ENCODE peak calls at places on chromosome 12, in six cellular contexts. O, V, F, E, T and I are unnamed samples.

GRCh38 chr12:37672655-37673260 is 643.8 kb upstream of the ALG10B start:
- DNase-seq in O (no peak), V (no peak), F (no peak), E (no peak), T (no peak), I (no peak)

GRCh38 chr12:110546339-110546738 is 36.8 kb downstream of the PPTC7 start:
- DNase-seq in O (no peak), V (no peak), F (no peak), E (no peak), T (no peak), I (no peak)

GRCh38 chr12:21852251-21852650 is 77.7 kb upstream of the KCNJ8 start:
- DNase-seq in O (no peak), V (no peak), F (no peak), E (no peak), T (no peak), I (no peak)

GRCh38 chr12:80707830-80708534 is 548 bp downstream of the MYF6 start:
- DNase-seq in O (no peak), V (no peak), F (peak), E (no peak), T (no peak), I (no peak)

GRCh38 chr12:120115692-120116442 is 686 bp downstream of the RAB35 start:
- DNase-seq in O (peak), V (peak), F (peak), E (no peak), T (no peak), I (peak)

GRCh38 chr12:65858831-65859230 is 34.5 kb downstream of the HMGA2 start:
- DNase-seq in O (no peak), V (no peak), F (no peak), E (no peak), T (no peak), I (no peak)

GRCh38 chr12:26017484-26018211 is 59.2 kb downstream of the RASSF8 start:
- DNase-seq in O (no peak), V (peak), F (peak), E (no peak), T (no peak), I (peak)

GRCh38 chr12:107435072-107435471 is 250.5 kb upstream of the PWP1 start:
- DNase-seq in O (no peak), V (no peak), F (no peak), E (no peak), T (no peak), I (no peak)

GRCh38 chr12:13362260-13362841 is 165.8 kb downstream of the EMP1 start:
- DNase-seq in O (no peak), V (peak), F (peak), E (no peak), T (no peak), I (peak)

GRCh38 chr12:126761420-126761819 is 1505.5 kb upstream of the TMEM132C start:
- DNase-seq in O (no peak), V (no peak), F (no peak), E (no peak), T (no peak), I (no peak)

GRCh38 chr12:20629414-20630156 is 65.5 kb upstream of the SLCO1C1 start:
- DNase-seq in O (no peak), V (no peak), F (no peak), E (no peak), T (no peak), I (no peak)

GRCh38 chr12:9796916-9797315 is 30.4 kb upstream of the KLRF1 start:
- DNase-seq in O (no peak), V (no peak), F (no peak), E (no peak), T (no peak), I (no peak)